ENCODE peak calls at places on chromosomes 7 and 10, in nine cellular contexts. One of them, this sample, is unnamed.

GRCh38 chr7:20408467-20408826 is 77.7 kb downstream of the ITGB8 start:
- DNase-seq in T-helper 2 cell: no peak
- DNase-seq in activated T-cell treated with anti-CD3 and anti-CD28 coated beads for 48 hours: no peak
- DNase-seq in DMS153: peak
- DNase-seq in left ventricle myocardium superior: peak
- DNase-seq in SK-N-DZ: no peak
- DNase-seq in GDM1: no peak
- DNase-seq in EH: no peak
- DNase-seq in HEK293T: no peak
- DNase-seq in this sample: no peak

GRCh38 chr10:70227548-70228320 is 5.5 kb downstream of the PPA1 start:
- DNase-seq in activated T-cell treated with anti-CD3 and anti-CD28 coated beads for 48 hours: no peak
- DNase-seq in GDM1: no peak
- DNase-seq in T-helper 2 cell: no peak
- DNase-seq in HEK293T: no peak
- DNase-seq in SK-N-DZ: no peak
- DNase-seq in DMS153: no peak
- DNase-seq in EH: peak
- DNase-seq in left ventricle myocardium superior: no peak
- DNase-seq in this sample: no peak

GRCh38 chr10:78852856-78853255 is 215.9 kb upstream of the ZMIZ1 start:
- DNase-seq in left ventricle myocardium superior: no peak
- DNase-seq in activated T-cell treated with anti-CD3 and anti-CD28 coated beads for 48 hours: no peak
- DNase-seq in SK-N-DZ: no peak
- DNase-seq in EH: peak
- DNase-seq in T-helper 2 cell: no peak
- DNase-seq in HEK293T: peak
- DNase-seq in GDM1: no peak
- DNase-seq in DMS153: no peak
- DNase-seq in this sample: peak

GRCh38 chr7:142323706-142324105 is 65.8 kb upstream of the PRSS58 start:
- DNase-seq in EH: peak
- DNase-seq in activated T-cell treated with anti-CD3 and anti-CD28 coated beads for 48 hours: peak
- DNase-seq in T-helper 2 cell: peak
- DNase-seq in DMS153: no peak
- DNase-seq in SK-N-DZ: peak
- DNase-seq in GDM1: peak
- DNase-seq in left ventricle myocardium superior: no peak
- DNase-seq in HEK293T: peak
- DNase-seq in this sample: peak

GRCh38 chr7:31114593-31115343 is 62.7 kb downstream of the ADCYAP1R1 start:
- DNase-seq in activated T-cell treated with anti-CD3 and anti-CD28 coated beads for 48 hours: no peak
- DNase-seq in GDM1: no peak
- DNase-seq in HEK293T: peak
- DNase-seq in DMS153: no peak
- DNase-seq in T-helper 2 cell: no peak
- DNase-seq in SK-N-DZ: no peak
- DNase-seq in left ventricle myocardium superior: no peak
- DNase-seq in EH: peak
- DNase-seq in this sample: no peak

GRCh38 chr7:72321081-72321480 is 91.1 kb downstream of the CALN1 start:
- DNase-seq in DMS153: no peak
- DNase-seq in T-helper 2 cell: no peak
- DNase-seq in SK-N-DZ: no peak
- DNase-seq in activated T-cell treated with anti-CD3 and anti-CD28 coated beads for 48 hours: no peak
- DNase-seq in HEK293T: no peak
- DNase-seq in EH: no peak
- DNase-seq in GDM1: no peak
- DNase-seq in left ventricle myocardium superior: no peak
- DNase-seq in this sample: no peak

GRCh38 chr10:77552252-77552651 is 85.4 kb downstream of the KCNMA1 start:
- DNase-seq in SK-N-DZ: no peak
- DNase-seq in DMS153: no peak
- DNase-seq in activated T-cell treated with anti-CD3 and anti-CD28 coated beads for 48 hours: no peak
- DNase-seq in T-helper 2 cell: no peak
- DNase-seq in EH: no peak
- DNase-seq in GDM1: no peak
- DNase-seq in HEK293T: no peak
- DNase-seq in left ventricle myocardium superior: no peak
- DNase-seq in this sample: no peak

GRCh38 chr10:35400600-35401268 is 64.4 kb downstream of the CCNY start:
- DNase-seq in SK-N-DZ: no peak
- DNase-seq in left ventricle myocardium superior: no peak
- DNase-seq in DMS153: no peak
- DNase-seq in GDM1: no peak
- DNase-seq in HEK293T: no peak
- DNase-seq in T-helper 2 cell: no peak
- DNase-seq in activated T-cell treated with anti-CD3 and anti-CD28 coated beads for 48 hours: no peak
- DNase-seq in EH: no peak
- DNase-seq in this sample: no peak